ENCODE peak calls at places on chromosomes 13 and 19, in four cellular contexts. One of them, this sample, is unnamed.
A peak's percentile ranks its signal among the peaks of the same experiment; 100 is the strongest.

GRCh38 chr13:39612023-39612637 is 9.1 kb upstream of the LHFPL6 start:
- DNase-seq in H9: peak; percentile 44
- DNase-seq in GM12865: peak; percentile 79
- DNase-seq in mucosa of descending colon: peak; percentile 93
- DNase-seq in this sample: peak; percentile 47

GRCh38 chr13:80217614-80218456 is 123.1 kb downstream of the SPRY2 start:
- DNase-seq in H9: peak; percentile 39
- DNase-seq in GM12865: no peak
- DNase-seq in mucosa of descending colon: no peak
- DNase-seq in this sample: no peak

GRCh38 chr19:19113040-19113541 is 25.2 kb downstream of the TMEM161A start:
- DNase-seq in H9: peak; percentile 84
- DNase-seq in GM12865: peak; percentile 34
- DNase-seq in mucosa of descending colon: no peak
- DNase-seq in this sample: peak; percentile 35

GRCh38 chr13:113622791-113623490 is 35.1 kb downstream of the ATP4B start:
- DNase-seq in H9: no peak
- DNase-seq in GM12865: no peak
- DNase-seq in mucosa of descending colon: no peak
- DNase-seq in this sample: no peak

GRCh38 chr19:39407644-39408391 is 1.2 kb downstream of the ZFP36 start:
- DNase-seq in H9: no peak
- DNase-seq in GM12865: peak; percentile 75
- DNase-seq in mucosa of descending colon: peak; percentile 83
- DNase-seq in this sample: no peak

GRCh38 chr13:86581711-86582110 is 782.5 kb upstream of the SLITRK6 start:
- DNase-seq in H9: no peak
- DNase-seq in GM12865: no peak
- DNase-seq in mucosa of descending colon: no peak
- DNase-seq in this sample: no peak

GRCh38 chr13:110485604-110486003 is 75.9 kb downstream of the RAB20 start:
- DNase-seq in H9: peak; percentile 96
- DNase-seq in GM12865: no peak
- DNase-seq in mucosa of descending colon: no peak
- DNase-seq in this sample: no peak

GRCh38 chr13:98535501-98536357 is 41.2 kb downstream of the STK24 start:
- DNase-seq in H9: no peak
- DNase-seq in GM12865: no peak
- DNase-seq in mucosa of descending colon: no peak
- DNase-seq in this sample: no peak

GRCh38 chr19:38291855-38292254 is 12.2 kb upstream of the C19orf33 start:
- DNase-seq in H9: no peak
- DNase-seq in GM12865: no peak
- DNase-seq in mucosa of descending colon: no peak
- DNase-seq in this sample: no peak

GRCh38 chr19:45809643-45810159 is 5.4 kb downstream of the RSPH6A start:
- DNase-seq in H9: peak; percentile 72
- DNase-seq in GM12865: peak; percentile 67
- DNase-seq in mucosa of descending colon: peak; percentile 31
- DNase-seq in this sample: no peak

GRCh38 chr13:87661471-87661870 is 9.7 kb upstream of the SLITRK5 start:
- DNase-seq in H9: no peak
- DNase-seq in GM12865: no peak
- DNase-seq in mucosa of descending colon: no peak
- DNase-seq in this sample: no peak

GRCh38 chr19:57267294-57267693 is 13.0 kb upstream of the ZNF460 start:
- DNase-seq in H9: no peak
- DNase-seq in GM12865: no peak
- DNase-seq in mucosa of descending colon: no peak
- DNase-seq in this sample: peak; percentile 23

GRCh38 chr19:18481505-18482222 is 40.2 kb downstream of the ELL start:
- DNase-seq in H9: no peak
- DNase-seq in GM12865: no peak
- DNase-seq in mucosa of descending colon: no peak
- DNase-seq in this sample: no peak

GRCh38 chr19:13151605-13152355 is 1.6 kb downstream of the IER2 start:
- DNase-seq in H9: peak; percentile 98
- DNase-seq in GM12865: peak; percentile 98
- DNase-seq in mucosa of descending colon: peak; percentile 98
- DNase-seq in this sample: peak; percentile 94

GRCh38 chr13:114059428-114059827 is 73.0 kb downstream of the RASA3 start:
- DNase-seq in H9: no peak
- DNase-seq in GM12865: no peak
- DNase-seq in mucosa of descending colon: no peak
- DNase-seq in this sample: no peak

GRCh38 chr19:1684573-1684912 is 32.1 kb upstream of the TCF3 start:
- DNase-seq in H9: no peak
- DNase-seq in GM12865: no peak
- DNase-seq in mucosa of descending colon: no peak
- DNase-seq in this sample: no peak

GRCh38 chr19:12913871-12914690 is 5.0 kb downstream of the SYCE2 start:
- DNase-seq in H9: no peak
- DNase-seq in GM12865: no peak
- DNase-seq in mucosa of descending colon: peak; percentile 37
- DNase-seq in this sample: no peak

GRCh38 chr13:67932991-67933390 is 702.9 kb upstream of the PCDH9 start:
- DNase-seq in H9: no peak
- DNase-seq in GM12865: no peak
- DNase-seq in mucosa of descending colon: no peak
- DNase-seq in this sample: no peak

GRCh38 chr13:113536461-113537110 is 46.1 kb upstream of the DCUN1D2 start:
- DNase-seq in H9: no peak
- DNase-seq in GM12865: no peak
- DNase-seq in mucosa of descending colon: no peak
- DNase-seq in this sample: no peak

GRCh38 chr13:113091211-113091771 is 14.3 kb upstream of the F7 start:
- DNase-seq in H9: no peak
- DNase-seq in GM12865: no peak
- DNase-seq in mucosa of descending colon: no peak
- DNase-seq in this sample: no peak

GRCh38 chr13:101514695-101515275 is 62.3 kb downstream of the ITGBL1 start:
- DNase-seq in H9: no peak
- DNase-seq in GM12865: peak; percentile 63
- DNase-seq in mucosa of descending colon: peak; percentile 73
- DNase-seq in this sample: peak; percentile 4

GRCh38 chr19:5891938-5892771 is 11.4 kb downstream of the NDUFA11 start:
- DNase-seq in H9: peak; percentile 61
- DNase-seq in GM12865: no peak
- DNase-seq in mucosa of descending colon: peak; percentile 66
- DNase-seq in this sample: no peak

GRCh38 chr13:29021717-29022116 is 201.6 kb downstream of the MTUS2 start:
- DNase-seq in H9: no peak
- DNase-seq in GM12865: no peak
- DNase-seq in mucosa of descending colon: no peak
- DNase-seq in this sample: no peak

GRCh38 chr19:49869484-49870308 is 2.3 kb upstream of the PNKP start:
- DNase-seq in H9: peak; percentile 99
- DNase-seq in GM12865: peak; percentile 99
- DNase-seq in mucosa of descending colon: peak; percentile 96
- DNase-seq in this sample: peak; percentile 89
- TF ChIP-seq CTCF in H9: no peak
- TF ChIP-seq CTCF in GM12865: no peak
- TF ChIP-seq CTCF in mucosa of descending colon: peak; percentile 34
- TF ChIP-seq CTCF in this sample: no peak

GRCh38 chr19:48085077-48085476 is 25.5 kb downstream of the PLA2G4C start:
- DNase-seq in H9: no peak
- DNase-seq in GM12865: no peak
- DNase-seq in mucosa of descending colon: peak; percentile 31
- DNase-seq in this sample: no peak

GRCh38 chr19:48090281-48090802 is 20.3 kb downstream of the PLA2G4C start:
- DNase-seq in H9: no peak
- DNase-seq in GM12865: no peak
- DNase-seq in mucosa of descending colon: peak; percentile 40
- DNase-seq in this sample: no peak

DNA sequence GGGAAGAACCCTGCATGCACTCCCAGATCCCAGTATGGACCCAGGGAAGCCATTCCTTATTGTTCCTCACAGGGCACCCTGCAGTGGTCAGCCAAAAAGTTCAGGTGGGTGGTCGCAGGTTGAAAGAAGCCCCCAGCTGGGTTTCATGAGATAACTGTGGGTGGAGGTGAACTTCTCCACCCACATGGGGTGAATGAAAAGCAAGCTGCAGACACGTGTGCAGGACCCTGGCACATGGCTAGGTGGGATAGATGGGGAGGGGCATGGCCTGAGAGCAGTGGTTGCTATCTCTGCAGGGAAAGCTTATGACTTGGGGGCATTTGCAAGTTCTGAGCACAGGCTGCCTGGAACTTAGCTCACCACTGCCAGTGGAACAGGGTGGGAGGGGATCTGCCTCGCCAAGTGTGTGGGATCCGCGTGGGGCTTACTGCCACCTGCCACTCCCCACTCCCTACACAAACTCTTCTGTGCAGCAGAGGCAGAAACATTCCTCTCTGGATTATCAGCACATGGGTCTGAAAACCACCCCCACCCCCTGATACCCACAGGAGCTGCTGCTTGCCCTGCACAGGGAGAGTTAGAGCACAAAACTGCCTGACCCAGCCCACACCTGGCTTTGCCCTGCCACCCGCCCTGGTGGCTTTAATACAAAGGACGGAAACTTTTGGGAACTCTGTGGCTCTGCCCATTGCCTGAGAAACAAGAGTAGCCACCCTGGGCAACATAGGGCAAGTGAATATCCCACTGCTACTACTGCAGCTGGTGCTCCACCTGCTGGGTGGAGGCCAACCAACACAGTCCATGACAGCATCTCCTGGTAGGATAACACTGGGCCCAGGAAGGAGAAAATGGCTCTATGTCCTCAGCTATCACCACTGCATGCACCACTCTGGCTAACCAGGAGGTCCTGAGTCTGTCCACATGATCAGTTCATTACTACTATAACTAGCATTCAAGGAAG is 24.4 kb downstream of the PLA2G4C start:
- DNase-seq in H9: peak; percentile 46
- DNase-seq in GM12865: no peak
- DNase-seq in mucosa of descending colon: no peak
- DNase-seq in this sample: no peak
- TF ChIP-seq CTCF in H9: peak; percentile 70
- TF ChIP-seq CTCF in GM12865: no peak
- TF ChIP-seq CTCF in mucosa of descending colon: no peak
- TF ChIP-seq CTCF in this sample: no peak

GRCh38 chr13:43964698-43965097 is 85.0 kb downstream of the LACC1 start:
- DNase-seq in H9: no peak
- DNase-seq in GM12865: no peak
- DNase-seq in mucosa of descending colon: no peak
- DNase-seq in this sample: no peak

GRCh38 chr13:43959291-43959690 is 79.6 kb downstream of the LACC1 start:
- DNase-seq in H9: no peak
- DNase-seq in GM12865: no peak
- DNase-seq in mucosa of descending colon: no peak
- DNase-seq in this sample: no peak

GRCh38 chr13:43965446-43965845 is 85.7 kb downstream of the LACC1 start:
- DNase-seq in H9: no peak
- DNase-seq in GM12865: no peak
- DNase-seq in mucosa of descending colon: no peak
- DNase-seq in this sample: no peak

GRCh38 chr13:43961909-43962308 is 82.2 kb downstream of the LACC1 start:
- DNase-seq in H9: no peak
- DNase-seq in GM12865: no peak
- DNase-seq in mucosa of descending colon: no peak
- DNase-seq in this sample: no peak

DNA sequence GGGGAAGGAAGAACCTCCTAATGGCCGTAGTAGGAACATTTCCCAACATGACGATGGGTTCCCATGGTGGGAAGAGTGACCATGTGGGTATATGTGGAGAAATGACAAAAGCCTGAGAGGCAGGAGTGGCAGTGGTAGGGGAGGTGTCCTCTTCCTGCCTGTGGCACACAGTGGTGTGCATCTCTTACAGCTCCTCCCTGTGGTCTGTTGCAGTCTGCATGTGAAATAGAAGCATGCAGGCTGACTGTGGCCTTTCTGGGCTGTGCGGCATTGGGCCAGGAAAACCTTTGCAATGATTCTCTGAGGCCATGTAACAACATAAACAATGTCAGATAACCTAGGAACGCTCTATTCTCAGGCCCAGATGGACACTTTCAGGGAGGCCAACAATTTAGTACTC is 84.0 kb downstream of the LACC1 start:
- DNase-seq in H9: peak; percentile 40
- DNase-seq in GM12865: peak; percentile 19
- DNase-seq in mucosa of descending colon: no peak
- DNase-seq in this sample: no peak
- TF ChIP-seq CTCF in H9: peak; percentile 52
- TF ChIP-seq CTCF in GM12865: no peak
- TF ChIP-seq CTCF in mucosa of descending colon: no peak
- TF ChIP-seq CTCF in this sample: peak; percentile 20

GRCh38 chr19:47608908-47609879 is at the start of gene BICRA:
- DNase-seq in H9: peak; percentile 76
- DNase-seq in GM12865: peak; percentile 90
- DNase-seq in mucosa of descending colon: peak; percentile 84
- DNase-seq in this sample: peak; percentile 86

GRCh38 chr19:47609885-47610545 is 1.1 kb downstream of the BICRA start:
- DNase-seq in H9: peak; percentile 53
- DNase-seq in GM12865: peak; percentile 53
- DNase-seq in mucosa of descending colon: peak; percentile 67
- DNase-seq in this sample: no peak

GRCh38 chr19:47610546-47610894 is 1.6 kb downstream of the BICRA start:
- DNase-seq in H9: no peak
- DNase-seq in GM12865: no peak
- DNase-seq in mucosa of descending colon: no peak
- DNase-seq in this sample: no peak

GRCh38 chr19:47607564-47608073 is 1.3 kb upstream of the BICRA start:
- DNase-seq in H9: no peak
- DNase-seq in GM12865: no peak
- DNase-seq in mucosa of descending colon: no peak
- DNase-seq in this sample: no peak

GRCh38 chr19:47608074-47608907 is 643 bp upstream of the BICRA start:
- DNase-seq in H9: peak; percentile 93
- DNase-seq in GM12865: peak; percentile 97
- DNase-seq in mucosa of descending colon: peak; percentile 95
- DNase-seq in this sample: peak; percentile 98
- TF ChIP-seq CTCF in H9: peak; percentile 39
- TF ChIP-seq CTCF in GM12865: peak; percentile 24
- TF ChIP-seq CTCF in mucosa of descending colon: no peak
- TF ChIP-seq CTCF in this sample: peak; percentile 5

DNA sequence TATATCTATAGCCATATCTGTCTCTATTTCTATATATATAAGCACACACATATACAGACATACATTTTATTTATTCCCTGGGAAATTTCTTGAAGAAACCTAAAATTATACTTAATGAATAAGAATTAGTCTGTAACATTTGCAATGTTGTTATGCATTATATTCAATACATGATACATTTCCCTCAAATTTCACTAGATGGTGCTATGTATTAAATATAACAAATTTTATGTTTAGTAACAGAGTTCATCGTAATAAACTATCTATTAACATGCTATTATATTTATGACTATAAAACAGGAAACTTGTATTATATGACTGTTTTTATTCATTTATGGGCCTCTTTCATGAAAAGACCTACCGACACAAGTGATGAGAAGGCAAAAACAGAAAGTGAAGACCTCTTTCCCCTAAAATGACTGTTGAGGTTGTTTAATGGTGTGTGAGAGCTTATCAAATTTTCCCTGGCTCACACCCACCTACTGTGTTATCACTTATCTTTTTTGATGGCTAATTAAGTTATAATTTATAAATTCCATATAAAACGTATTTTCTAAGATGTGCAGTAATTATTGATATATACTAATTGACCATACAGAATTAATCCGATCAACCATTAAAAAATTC is 881.9 kb downstream of the SLITRK6 start:
- DNase-seq in H9: no peak
- DNase-seq in GM12865: no peak
- DNase-seq in mucosa of descending colon: no peak
- DNase-seq in this sample: no peak
- TF ChIP-seq CTCF in H9: peak; percentile 68
- TF ChIP-seq CTCF in GM12865: no peak
- TF ChIP-seq CTCF in mucosa of descending colon: no peak
- TF ChIP-seq CTCF in this sample: peak; percentile 38

This sample was measured in GM10248.